ENCODE peak calls at places on chromosomes 2 and 18, in ten cellular contexts. H, I, C, S, Q, Z, R, B, L and P are unnamed samples.

GRCh38 chr18:25832008-25832604 is 258.3 kb downstream of the SS18 start:
- DNase-seq in S (no peak), I (peak), Q (no peak), H (peak), Z (peak), R (peak), C (no peak), B (peak), L (peak), P (peak)

GRCh38 chr2:64225491-64225890 is 81.3 kb upstream of the PELI1 start:
- DNase-seq in Z (no peak), C (no peak), Q (no peak), B (no peak), S (no peak), L (no peak), I (no peak), H (no peak), R (no peak), P (no peak)

GRCh38 chr2:5250482-5250881 is 441.7 kb upstream of the SOX11 start:
- DNase-seq in C (no peak), Z (no peak), Q (no peak), B (no peak), I (no peak), S (no peak), R (no peak), H (no peak), L (peak), P (no peak)

GRCh38 chr2:166127217-166128155 is at the start of gene SCN1A:
- DNase-seq in C (no peak), L (peak), S (peak), Z (peak), R (peak), I (no peak), B (no peak), Q (no peak), H (no peak), P (peak)

GRCh38 chr2:239114119-239114581 is 266.3 kb downstream of the TWIST2 start:
- DNase-seq in Z (no peak), H (no peak), R (peak), Q (no peak), B (no peak), L (peak), S (no peak), I (no peak), C (no peak), P (peak)

GRCh38 chr18:36818652-36819051 is 10.2 kb downstream of the TPGS2 start:
- DNase-seq in B (no peak), Q (no peak), I (no peak), L (no peak), C (no peak), H (no peak), S (no peak), Z (no peak), R (no peak), P (no peak)

GRCh38 chr2:172606285-172606684 is 50.4 kb downstream of the PDK1 start:
- DNase-seq in Z (no peak), S (no peak), C (no peak), Q (no peak), H (no peak), R (no peak), B (no peak), I (no peak), L (no peak), P (no peak)

GRCh38 chr2:226490172-226490571 is 309.4 kb downstream of the IRS1 start:
- DNase-seq in Z (no peak), R (peak), S (no peak), L (peak), Q (no peak), B (no peak), H (no peak), I (no peak), C (no peak), P (peak)

GRCh38 chr2:13212115-13212514 is 495.4 kb downstream of the TRIB2 start:
- DNase-seq in C (no peak), S (no peak), R (no peak), Q (no peak), I (no peak), L (no peak), H (no peak), B (no peak), Z (no peak), P (no peak)

GRCh38 chr18:1846640-1847039 is 724.7 kb downstream of the METTL4 start:
- DNase-seq in H (peak), R (no peak), B (no peak), C (no peak), Q (no peak), Z (no peak), S (no peak), I (no peak), L (peak), P (peak)

GRCh38 chr18:35775887-35776286 is 194.3 kb downstream of the GALNT1 start:
- DNase-seq in H (no peak), L (peak), I (no peak), R (peak), S (no peak), B (no peak), Q (no peak), Z (no peak), C (no peak), P (peak)

GRCh38 chr2:38666578-38666926 is 638 bp downstream of the GALM start:
- DNase-seq in C (no peak), R (no peak), Z (no peak), L (peak), B (no peak), Q (no peak), H (no peak), I (no peak), S (no peak), P (no peak)

GRCh38 chr2:219073413-219074129 is 12.8 kb upstream of the IHH start:
- DNase-seq in H (peak), C (no peak), R (peak), I (peak), S (no peak), Z (no peak), Q (no peak), B (no peak), L (peak), P (peak)

GRCh38 chr18:26575865-26576217 is 27.5 kb upstream of the KCTD1 start:
- DNase-seq in H (no peak), L (no peak), R (no peak), B (no peak), Q (no peak), Z (no peak), C (no peak), I (no peak), S (no peak), P (no peak)

GRCh38 chr2:158667567-158667966 is 127.5 kb upstream of the DAPL1 start:
- DNase-seq in Q (no peak), I (no peak), H (peak), B (no peak), R (peak), L (peak), C (no peak), S (no peak), Z (no peak), P (peak)

GRCh38 chr18:22167471-22168151 is 1.8 kb upstream of the GATA6 start:
- DNase-seq in B (no peak), R (peak), Q (no peak), S (no peak), I (peak), H (no peak), Z (no peak), L (no peak), C (no peak), P (peak)

GRCh38 chr2:223086360-223086981 is 34.5 kb downstream of the KCNE4 start:
- DNase-seq in L (no peak), H (no peak), S (no peak), R (no peak), C (no peak), Z (peak), B (no peak), Q (no peak), I (no peak), P (no peak)